ENCODE peak calls at places on chromosomes 3 and 15, in seven cellular contexts. O, U, P, Q, I, Z and A are unnamed samples.

GRCh38 chr3:190517696-190518095 is 3.8 kb downstream of the IL1RAP start:
- DNase-seq in O (no peak), U (no peak), P (no peak), Q (peak), I (no peak), Z (no peak), A (no peak)

GRCh38 chr15:80561500-80561899 is 133.6 kb upstream of the ABHD17C start:
- DNase-seq in O (no peak), U (no peak), P (no peak), Q (no peak), I (no peak), Z (no peak), A (no peak)

GRCh38 chr3:134378384-134378783 is 4.1 kb upstream of the AMOTL2 start:
- DNase-seq in O (no peak), U (no peak), P (no peak), Q (peak), I (no peak), Z (no peak), A (no peak)

GRCh38 chr3:188421151-188421821 is 267.3 kb downstream of the LPP start:
- DNase-seq in O (no peak), U (no peak), P (no peak), Q (peak), I (no peak), Z (no peak), A (no peak)

GRCh38 chr15:80565398-80565797 is 129.7 kb upstream of the ABHD17C start:
- DNase-seq in O (no peak), U (no peak), P (no peak), Q (no peak), I (no peak), Z (no peak), A (no peak)

GRCh38 chr3:20326537-20326936 is 140.5 kb upstream of the SGO1 start:
- DNase-seq in O (no peak), U (no peak), P (no peak), Q (peak), I (no peak), Z (no peak), A (no peak)

GRCh38 chr3:42014949-42015533 is 53.1 kb upstream of the ULK4 start:
- DNase-seq in O (no peak), U (no peak), P (peak), Q (peak), I (no peak), Z (no peak), A (no peak)

GRCh38 chr3:14440531-14441239 is 38.3 kb downstream of the SLC6A6 start:
- DNase-seq in O (peak), U (no peak), P (no peak), Q (peak), I (no peak), Z (no peak), A (no peak)

GRCh38 chr3:119301001-119301400 is 6.8 kb downstream of the ARHGAP31 start:
- DNase-seq in O (no peak), U (no peak), P (no peak), Q (no peak), I (no peak), Z (no peak), A (no peak)

GRCh38 chr15:66077320-66077663 is 176.3 kb downstream of the MEGF11 start:
- DNase-seq in O (no peak), U (no peak), P (no peak), Q (no peak), I (no peak), Z (no peak), A (no peak)

GRCh38 chr3:165529451-165529850 is 307.8 kb downstream of the BCHE start:
- DNase-seq in O (no peak), U (no peak), P (no peak), Q (no peak), I (no peak), Z (no peak), A (no peak)

GRCh38 chr3:23701711-23702110 is 104.0 kb upstream of the UBE2E1 start:
- DNase-seq in O (no peak), U (no peak), P (no peak), Q (no peak), I (no peak), Z (no peak), A (no peak)

GRCh38 chr15:75114796-75115195 is 86.9 kb upstream of the C15orf39 start:
- DNase-seq in O (no peak), U (no peak), P (no peak), Q (no peak), I (no peak), Z (no peak), A (no peak)